ENCODE peak calls at places on chromosome 1, in five cellular contexts. One of them, this sample, is unnamed.
A peak's percentile ranks its signal among the peaks of the same experiment; 100 is the strongest.

GRCh38 chr1:177088974-177089373 is 75.5 kb downstream of the ASTN1 start:
- DNase-seq in AG09319: no peak
- DNase-seq in neural crest cell: no peak
- DNase-seq in hepatocyte: no peak
- DNase-seq in iPS DF 19.7: no peak
- DNase-seq in this sample: no peak

GRCh38 chr1:44222397-44223334 is 9.4 kb downstream of the DMAP1 start:
- DNase-seq in AG09319: no peak
- DNase-seq in neural crest cell: no peak
- DNase-seq in hepatocyte: no peak
- DNase-seq in iPS DF 19.7: no peak
- DNase-seq in this sample: no peak

GRCh38 chr1:181479137-181479745 is 4.1 kb upstream of the CACNA1E start:
- DNase-seq in AG09319: peak; percentile 16
- DNase-seq in neural crest cell: peak; percentile 23
- DNase-seq in hepatocyte: peak; percentile 85
- DNase-seq in iPS DF 19.7: no peak
- DNase-seq in this sample: peak; percentile 28

GRCh38 chr1:84300501-84300900 is 1.0 kb upstream of the SAMD13 start:
- DNase-seq in AG09319: no peak
- DNase-seq in neural crest cell: no peak
- DNase-seq in hepatocyte: no peak
- DNase-seq in iPS DF 19.7: no peak
- DNase-seq in this sample: no peak

GRCh38 chr1:202244841-202245261 is 51.3 kb downstream of the LGR6 start:
- DNase-seq in AG09319: no peak
- DNase-seq in neural crest cell: no peak
- DNase-seq in hepatocyte: no peak
- DNase-seq in iPS DF 19.7: no peak
- DNase-seq in this sample: no peak

GRCh38 chr1:217528271-217528670 is 102.6 kb downstream of the GPATCH2 start:
- DNase-seq in AG09319: no peak
- DNase-seq in neural crest cell: no peak
- DNase-seq in hepatocyte: no peak
- DNase-seq in iPS DF 19.7: no peak
- DNase-seq in this sample: no peak

GRCh38 chr1:86825294-86825693 is 88.6 kb downstream of the SELENOF start:
- DNase-seq in AG09319: no peak
- DNase-seq in neural crest cell: no peak
- DNase-seq in hepatocyte: no peak
- DNase-seq in iPS DF 19.7: no peak
- DNase-seq in this sample: no peak

GRCh38 chr1:205563927-205564441 is 59.5 kb downstream of the CDK18 start:
- DNase-seq in AG09319: no peak
- DNase-seq in neural crest cell: no peak
- DNase-seq in hepatocyte: no peak
- DNase-seq in iPS DF 19.7: no peak
- DNase-seq in this sample: no peak

GRCh38 chr1:227940791-227941241 is 6.9 kb downstream of the WNT9A start:
- DNase-seq in AG09319: no peak
- DNase-seq in neural crest cell: no peak
- DNase-seq in hepatocyte: no peak
- DNase-seq in iPS DF 19.7: no peak
- DNase-seq in this sample: no peak

GRCh38 chr1:1137256-1138045 is 21.6 kb upstream of the C1orf159 start:
- DNase-seq in AG09319: no peak
- DNase-seq in neural crest cell: no peak
- DNase-seq in hepatocyte: no peak
- DNase-seq in iPS DF 19.7: no peak
- DNase-seq in this sample: no peak

GRCh38 chr1:92585831-92586230 is 99.1 kb upstream of the GFI1 start:
- DNase-seq in AG09319: no peak
- DNase-seq in neural crest cell: no peak
- DNase-seq in hepatocyte: no peak
- DNase-seq in iPS DF 19.7: no peak
- DNase-seq in this sample: no peak

GRCh38 chr1:175237389-175237788 is 44.8 kb upstream of the KIAA0040 start:
- DNase-seq in AG09319: no peak
- DNase-seq in neural crest cell: no peak
- DNase-seq in hepatocyte: no peak
- DNase-seq in iPS DF 19.7: no peak
- DNase-seq in this sample: no peak

GRCh38 chr1:248828845-248829244 is 3.1 kb upstream of the SH3BP5L start:
- DNase-seq in AG09319: no peak
- DNase-seq in neural crest cell: no peak
- DNase-seq in hepatocyte: peak; percentile 56
- DNase-seq in iPS DF 19.7: no peak
- DNase-seq in this sample: no peak

GRCh38 chr1:235079443-235079967 is 49.1 kb downstream of the TOMM20 start:
- DNase-seq in AG09319: no peak
- DNase-seq in neural crest cell: no peak
- DNase-seq in hepatocyte: peak; percentile 77
- DNase-seq in iPS DF 19.7: no peak
- DNase-seq in this sample: no peak

GRCh38 chr1:89989791-89990190 is 5.1 kb upstream of the ZNF326 start:
- DNase-seq in AG09319: no peak
- DNase-seq in neural crest cell: no peak
- DNase-seq in hepatocyte: peak; percentile 79
- DNase-seq in iPS DF 19.7: no peak
- DNase-seq in this sample: no peak

GRCh38 chr1:40980453-40981121 is 1.1 kb downstream of the CTPS1 start:
- DNase-seq in AG09319: no peak
- DNase-seq in neural crest cell: peak; percentile 12
- DNase-seq in hepatocyte: peak; percentile 55
- DNase-seq in iPS DF 19.7: no peak
- DNase-seq in this sample: peak; percentile 30

GRCh38 chr1:47776554-47777156 is 220.5 kb downstream of the TRABD2B start:
- DNase-seq in AG09319: no peak
- DNase-seq in neural crest cell: no peak
- DNase-seq in hepatocyte: no peak
- DNase-seq in iPS DF 19.7: no peak
- DNase-seq in this sample: no peak

GRCh38 chr1:234737915-234738314 is 127.9 kb upstream of the IRF2BP2 start:
- DNase-seq in AG09319: no peak
- DNase-seq in neural crest cell: peak; percentile 26
- DNase-seq in hepatocyte: no peak
- DNase-seq in iPS DF 19.7: no peak
- DNase-seq in this sample: no peak

GRCh38 chr1:246795094-246795671 is 71.0 kb downstream of the SCCPDH start:
- DNase-seq in AG09319: no peak
- DNase-seq in neural crest cell: no peak
- DNase-seq in hepatocyte: no peak
- DNase-seq in iPS DF 19.7: peak; percentile 35
- DNase-seq in this sample: no peak

GRCh38 chr1:177926201-177926600 is 43.7 kb downstream of the SEC16B start:
- DNase-seq in AG09319: no peak
- DNase-seq in neural crest cell: no peak
- DNase-seq in hepatocyte: no peak
- DNase-seq in iPS DF 19.7: no peak
- DNase-seq in this sample: no peak

GRCh38 chr1:218361298-218362065 is 16.3 kb downstream of the TGFB2 start:
- DNase-seq in AG09319: no peak
- DNase-seq in neural crest cell: no peak
- DNase-seq in hepatocyte: peak; percentile 44
- DNase-seq in iPS DF 19.7: no peak
- DNase-seq in this sample: peak; percentile 19

GRCh38 chr1:11749996-11750395 is 12.0 kb upstream of the C1orf167 start:
- DNase-seq in AG09319: no peak
- DNase-seq in neural crest cell: no peak
- DNase-seq in hepatocyte: no peak
- DNase-seq in iPS DF 19.7: no peak
- DNase-seq in this sample: no peak

GRCh38 chr1:183180634-183181056 is 5.4 kb upstream of the LAMC2 start:
- DNase-seq in AG09319: no peak
- DNase-seq in neural crest cell: no peak
- DNase-seq in hepatocyte: peak; percentile 71
- DNase-seq in iPS DF 19.7: no peak
- DNase-seq in this sample: no peak

GRCh38 chr1:201463071-201463552 is 5.9 kb downstream of the PHLDA3 start:
- DNase-seq in AG09319: no peak
- DNase-seq in neural crest cell: no peak
- DNase-seq in hepatocyte: peak; percentile 17
- DNase-seq in iPS DF 19.7: no peak
- DNase-seq in this sample: no peak

This sample was measured in BE2C.